ENCODE peak calls at places on chromosome 15, in four cellular contexts. F is heart left ventricle, O is HepG2, R is prostate gland. M is an unnamed sample.

GRCh38 chr15:81292516-81293001 is 31.4 kb downstream of the STARD5 start:
- DNase-seq in F (no peak), O (no peak), R (no peak), M (no peak)

GRCh38 chr15:68711406-68711805 is 109.3 kb downstream of the ANP32A start:
- DNase-seq in F (no peak), O (no peak), R (no peak), M (no peak)

GRCh38 chr15:82999905-83000671 is 11.4 kb downstream of the C15orf40 start:
- DNase-seq in F (no peak), O (peak), R (peak), M (no peak)

GRCh38 chr15:87419341-87419740 is 837.2 kb downstream of the NTRK3 start:
- DNase-seq in F (no peak), O (no peak), R (no peak), M (no peak)

GRCh38 chr15:85854345-85855097 is 59.8 kb upstream of the KLHL25 start:
- DNase-seq in F (peak), O (peak), R (peak), M (peak)

GRCh38 chr15:99566157-99566900 is 545 bp downstream of the MEF2A start:
- DNase-seq in F (peak), O (no peak), R (no peak), M (no peak)

GRCh38 chr15:60790641-60791040 is 311.7 kb upstream of the ICE2 start:
- DNase-seq in F (no peak), O (no peak), R (no peak), M (no peak)

GRCh38 chr15:35522061-35522460 is 23.9 kb downstream of the DPH6 start:
- DNase-seq in F (no peak), O (no peak), R (no peak), M (no peak)

GRCh38 chr15:44719293-44719999 is 8.1 kb downstream of the B2M start:
- DNase-seq in F (no peak), O (peak), R (no peak), M (no peak)

GRCh38 chr15:43165801-43166325 is 19.3 kb upstream of the CCNDBP1 start:
- DNase-seq in F (no peak), O (no peak), R (no peak), M (no peak)

GRCh38 chr15:82710208-82710555 is 507 bp upstream of the AP3B2 start:
- DNase-seq in F (no peak), O (no peak), R (no peak), M (no peak)

GRCh38 chr15:45146405-45146804 is 16.6 kb downstream of the DUOX1 start:
- DNase-seq in F (no peak), O (no peak), R (no peak), M (no peak)

GRCh38 chr15:35281515-35281914 is 196.4 kb upstream of the NANOGP8 start:
- DNase-seq in F (no peak), O (no peak), R (no peak), M (peak)

GRCh38 chr15:97902140-97902780 is 58.2 kb upstream of the ARRDC4 start:
- DNase-seq in F (no peak), O (no peak), R (no peak), M (no peak)

GRCh38 chr15:31311735-31312134 is 14.9 kb upstream of the KLF13 start:
- DNase-seq in F (peak), O (no peak), R (no peak), M (no peak)

DNA sequence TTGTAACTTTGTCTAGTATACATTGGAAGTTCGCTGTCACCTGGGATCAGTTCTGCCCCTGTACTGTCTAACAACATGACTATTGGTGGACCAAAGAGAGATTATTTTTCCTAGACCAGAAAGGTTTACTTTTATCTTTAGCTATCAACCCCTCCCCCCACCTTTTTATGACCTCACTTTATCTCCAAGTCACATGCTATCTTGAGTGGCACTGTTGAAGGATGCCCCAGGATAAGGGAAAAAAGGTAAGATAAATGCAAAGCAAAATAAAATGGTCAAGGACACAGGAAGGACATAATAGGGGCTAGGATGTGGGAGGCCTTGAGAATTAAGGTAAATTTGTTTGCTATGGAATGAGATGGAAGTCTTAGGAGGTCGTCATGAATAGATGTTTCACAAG is 996 bp upstream of the ZNF609 start:
- DNase-seq in F (no peak), O (no peak), R (no peak), M (no peak)
- H3K4me3 ChIP-seq in F (no peak), O (no peak), R (no peak), M (no peak)

GRCh38 chr15:74937226-74937601 is 659 bp downstream of the COX5A start:
- DNase-seq in F (no peak), O (no peak), R (no peak), M (no peak)

GRCh38 chr15:74933573-74933972 is 4.3 kb downstream of the COX5A start:
- DNase-seq in F (no peak), O (no peak), R (no peak), M (no peak)

GRCh38 chr15:74937602-74938371 is at the start of gene COX5A:
- DNase-seq in F (peak), O (peak), R (peak), M (peak)
- TF ChIP-seq POLR2A in F (peak), O (peak), R (peak), M (peak)

GRCh38 chr15:55267401-55268053 is 22.1 kb downstream of the RAB27A start:
- DNase-seq in F (peak), O (no peak), R (no peak), M (no peak)
- H3K4me3 ChIP-seq in F (no peak), O (no peak), R (no peak), M (no peak)

GRCh38 chr15:52379395-52380111 is 83.9 kb upstream of the MYO5C start:
- DNase-seq in F (no peak), O (no peak), R (no peak), M (no peak)
- TF ChIP-seq POLR2A in F (no peak), O (no peak), R (no peak), M (no peak)

GRCh38 chr15:38254065-38254883 is 1.6 kb downstream of the SPRED1 start:
- DNase-seq in F (no peak), O (peak), R (peak), M (peak)

GRCh38 chr15:38252481-38253311 is at the start of gene SPRED1:
- DNase-seq in F (peak), O (peak), R (peak), M (no peak)

GRCh38 chr15:38253448-38253847 is 812 bp downstream of the SPRED1 start:
- DNase-seq in F (no peak), O (no peak), R (peak), M (peak)

GRCh38 chr15:38257676-38258075 is 5.0 kb downstream of the SPRED1 start:
- DNase-seq in F (no peak), O (no peak), R (no peak), M (no peak)

GRCh38 chr15:38255690-38256089 is 3.1 kb downstream of the SPRED1 start:
- DNase-seq in F (no peak), O (no peak), R (no peak), M (no peak)
- H3K4me3 ChIP-seq in F (peak), O (peak), R (no peak), M (no peak)

GRCh38 chr15:65286069-65286703 is 497 bp downstream of the PARP16 start:
- DNase-seq in F (no peak), O (peak), R (peak), M (no peak)
- TF ChIP-seq POLR2A in F (no peak), O (no peak), R (no peak), M (peak)

GRCh38 chr15:63191895-63192603 is 2.6 kb downstream of the RAB8B start:
- DNase-seq in F (no peak), O (no peak), R (no peak), M (no peak)
- H3K4me3 ChIP-seq in F (no peak), O (no peak), R (no peak), M (no peak)